ENCODE peak calls at places on chromosomes 4 and X, in eight cellular contexts. H is psoas muscle, W is kidney, T is suprapubic skin, A is breast epithelium, F is PC-9, P is testis, N is body of pancreas. I is an unnamed sample.
A peak's percentile ranks its signal among the peaks of the same experiment; 100 is the strongest.

GRCh38 chr4:38067499-38067898 is 107.3 kb downstream of the PTTG2 start:
- DNase-seq in H (no peak), W (no peak), T (no peak), A (no peak), F (no peak), P (no peak), N (no peak), I (no peak)

GRCh38 chr4:159483110-159483509 is 380.2 kb downstream of the RAPGEF2 start:
- DNase-seq in H (no peak), W (no peak), T (no peak), A (no peak), F (no peak), P (no peak), N (no peak), I (no peak)

GRCh38 chr4:102608190-102608589 is 107.0 kb downstream of the NFKB1 start:
- DNase-seq in H (no peak), W (no peak), T (no peak), A (no peak), F (no peak), P (no peak), N (no peak), I (no peak)

GRCh38 chr4:70943115-70943514 is 40.9 kb downstream of the MOB1B start:
- DNase-seq in H (no peak), W (no peak), T (no peak), A (no peak), F (no peak), P (no peak), N (no peak), I (no peak)

GRCh38 chr4:164779811-164780216 is 25.9 kb downstream of the SMIM31 start:
- DNase-seq in H (no peak), W (no peak), T (no peak), A (no peak), F (peak; percentile 30), P (peak; percentile 45), N (peak; percentile 21), I (peak; percentile 60)

GRCh38 chrX:42739258-42739657 is 38.7 kb downstream of the PPP1R2C start:
- DNase-seq in H (no peak), W (no peak), T (no peak), A (no peak), F (no peak), P (no peak), N (peak; percentile 33), I (peak; percentile 61)

GRCh38 chr4:65007841-65008439 is 598.7 kb upstream of the TECRL start:
- DNase-seq in H (no peak), W (no peak), T (no peak), A (no peak), F (peak; percentile 4), P (peak; percentile 45), N (peak; percentile 15), I (peak; percentile 42)

GRCh38 chr4:996030-996993 is 3.1 kb upstream of the SLC26A1 start:
- DNase-seq in H (no peak), W (peak; percentile 72), T (no peak), A (no peak), F (no peak), P (no peak), N (no peak), I (no peak)

GRCh38 chrX:7147431-7147977 is at the start of gene STS:
- DNase-seq in H (peak; percentile 70), W (peak; percentile 84), T (peak; percentile 68), A (peak; percentile 44), F (peak; percentile 11), P (peak; percentile 35), N (peak; percentile 17), I (peak; percentile 70)

GRCh38 chr4:104967034-104967401 is 179.7 kb upstream of the TET2 start:
- DNase-seq in H (no peak), W (no peak), T (no peak), A (peak; percentile 81), F (peak; percentile 44), P (no peak), N (no peak), I (no peak)

GRCh38 chr4:171308661-171309060 is 504.5 kb upstream of the GALNTL6 start:
- DNase-seq in H (no peak), W (no peak), T (no peak), A (no peak), F (no peak), P (no peak), N (no peak), I (no peak)

GRCh38 chrX:112820364-112821308 is 20.0 kb downstream of the AMOT start:
- DNase-seq in H (no peak), W (no peak), T (no peak), A (no peak), F (peak; percentile 58), P (no peak), N (no peak), I (no peak)

GRCh38 chr4:140071806-140072205 is 82.2 kb downstream of the MAML3 start:
- DNase-seq in H (no peak), W (no peak), T (no peak), A (peak; percentile 62), F (no peak), P (no peak), N (peak; percentile 60), I (no peak)

GRCh38 chr4:118762753-118763477 is 73.0 kb downstream of the SEC24D start:
- DNase-seq in H (no peak), W (no peak), T (no peak), A (no peak), F (no peak), P (no peak), N (no peak), I (no peak)

GRCh38 chr4:118760493-118760892 is 75.3 kb downstream of the METTL14 start:
- DNase-seq in H (no peak), W (no peak), T (no peak), A (no peak), F (no peak), P (no peak), N (no peak), I (no peak)

GRCh38 chr4:118762146-118762545 is 73.8 kb downstream of the SEC24D start:
- DNase-seq in H (no peak), W (no peak), T (no peak), A (no peak), F (no peak), P (no peak), N (no peak), I (no peak)

GRCh38 chr4:118760092-118760491 is 74.9 kb downstream of the METTL14 start:
- DNase-seq in H (no peak), W (no peak), T (no peak), A (no peak), F (no peak), P (no peak), N (no peak), I (no peak)

GRCh38 chr4:118761387-118762016 is 74.4 kb downstream of the SEC24D start:
- DNase-seq in H (no peak), W (no peak), T (no peak), A (no peak), F (no peak), P (no peak), N (no peak), I (no peak)
- H3K27ac ChIP-seq in H (no peak overlapping the region), W (no peak overlapping the region), T (peak overlapping the region; percentile 35), A (peak overlapping the region; percentile 52), F (no peak overlapping the region), P (peak overlapping the region; percentile 33), N (no peak overlapping the region), I (no peak overlapping the region)

DNA sequence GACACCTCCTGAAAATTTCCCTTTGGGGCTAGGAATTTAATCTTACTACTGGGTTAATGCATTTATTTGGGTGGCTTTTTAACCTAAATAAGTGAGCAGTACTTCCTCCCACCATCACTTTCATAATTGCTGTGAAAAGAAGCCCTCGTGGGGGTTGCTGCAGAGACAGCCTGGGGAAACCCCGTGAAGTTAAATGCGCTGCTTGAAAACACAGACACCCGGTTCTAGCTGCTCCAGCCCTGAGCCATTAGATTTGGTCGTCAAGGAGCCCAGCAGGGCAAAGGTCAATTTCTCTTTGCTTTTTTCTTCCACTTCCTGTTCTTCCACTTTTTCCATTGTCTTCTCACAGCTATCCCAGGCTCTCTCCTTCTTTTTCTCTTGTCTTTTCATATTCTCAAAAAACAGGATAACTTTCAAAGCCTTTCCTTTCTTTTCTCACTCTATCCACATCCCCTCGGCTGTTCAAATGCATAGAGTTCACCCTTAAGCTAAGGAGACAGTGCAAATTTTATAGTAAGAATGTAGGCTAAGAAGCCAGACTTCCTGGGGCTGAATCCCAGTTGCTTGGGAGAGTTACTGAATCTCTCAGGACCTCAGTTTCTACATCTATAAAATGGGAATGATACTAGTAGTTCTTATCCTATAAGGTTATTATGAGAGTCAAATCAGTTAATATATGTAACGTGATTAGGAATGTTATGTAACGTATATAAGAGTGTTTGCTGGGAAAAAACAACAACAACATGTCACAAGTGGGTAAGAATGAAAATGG is 91.5 kb upstream of the ZNF827 start:
- DNase-seq in H (no peak), W (no peak), T (no peak), A (no peak), F (peak; percentile 8), P (no peak), N (peak; percentile 19), I (peak; percentile 29)
- H3K4me3 ChIP-seq in H (no peak overlapping the region), W (no peak overlapping the region), T (no peak overlapping the region), A (no peak overlapping the region), F (no peak overlapping the region), P (no peak overlapping the region), N (no peak overlapping the region), I (no peak overlapping the region)

DNA sequence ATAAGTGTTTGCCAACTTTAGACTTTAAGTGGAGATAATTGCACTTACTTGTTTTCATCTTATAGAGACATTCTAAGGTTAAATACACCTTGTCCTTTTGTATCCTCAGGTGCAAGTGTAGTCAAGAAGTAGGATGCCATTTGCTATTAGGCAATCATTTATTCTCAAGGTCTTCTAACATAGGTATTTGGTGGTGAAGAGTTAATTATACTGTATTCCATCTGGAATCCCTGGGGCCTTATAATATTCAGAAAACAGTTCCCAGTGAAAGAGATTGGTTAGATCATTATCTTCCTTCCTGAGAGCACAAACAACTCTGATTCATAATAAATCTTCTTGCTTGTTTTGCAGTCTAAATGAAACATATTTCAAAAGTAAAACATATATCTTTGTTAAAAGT is 23.6 kb downstream of the SULT1E1 start:
- DNase-seq in H (no peak), W (no peak), T (no peak), A (no peak), F (no peak), P (no peak), N (no peak), I (no peak)
- H3K4me1 ChIP-seq in H (no peaks in the 10 kb centered on the region), W (peaks cover 6% of the 10 kb centered on the region), T (peaks cover 33% of the 10 kb centered on the region), A (no peaks in the 10 kb centered on the region), F (no peaks in the 10 kb centered on the region), P (no peaks in the 10 kb centered on the region), N (peaks cover 24% of the 10 kb centered on the region), I (no peaks in the 10 kb centered on the region)

GRCh38 chrX:18425199-18426003 is at the start of gene CDKL5:
- DNase-seq in H (peak; percentile 96), W (peak; percentile 98), T (peak; percentile 98), A (peak; percentile 96), F (peak; percentile 96), P (peak; percentile 98), N (peak; percentile 98), I (peak; percentile 96)

GRCh38 chrX:18426004-18426320 is 554 bp downstream of the CDKL5 start:
- DNase-seq in H (peak; percentile 13), W (no peak), T (no peak), A (no peak), F (no peak), P (no peak), N (no peak), I (peak; percentile 30)

GRCh38 chrX:18422325-18422724 is 3.1 kb upstream of the CDKL5 start:
- DNase-seq in H (no peak), W (no peak), T (no peak), A (no peak), F (no peak), P (no peak), N (no peak), I (no peak)

GRCh38 chrX:18424482-18425198 is 768 bp upstream of the CDKL5 start:
- DNase-seq in H (no peak), W (no peak), T (no peak), A (no peak), F (no peak), P (peak; percentile 33), N (peak; percentile 31), I (peak; percentile 53)

GRCh38 chrX:18422886-18423285 is 2.5 kb upstream of the CDKL5 start:
- DNase-seq in H (no peak), W (no peak), T (no peak), A (no peak), F (no peak), P (no peak), N (no peak), I (no peak)
- H3K27ac ChIP-seq in H (no peak overlapping the region), W (no peak overlapping the region), T (no peak overlapping the region), A (no peak overlapping the region), F (no peak overlapping the region), P (no peak overlapping the region), N (no peak overlapping the region), I (no peak overlapping the region)